ENCODE peak calls at places on chromosomes 5 and 9, in four cellular contexts. J, V, W and X are unnamed samples.

GRCh38 chr5:83256091-83256775 is 178.9 kb downstream of the XRCC4 start:
- DNase-seq in J (no peak), V (no peak), W (no peak), X (no peak)

GRCh38 chr5:57862471-57863282 is 380.1 kb upstream of the ACTBL2 start:
- DNase-seq in J (no peak), V (peak; percentile 53), W (no peak), X (no peak)

GRCh38 chr9:127154390-127155191 is 32.2 kb upstream of the ANGPTL2 start:
- DNase-seq in J (no peak), V (peak; percentile 16), W (no peak), X (peak; percentile 85)

GRCh38 chr5:402615-403359 is 40.2 kb upstream of the EXOC3 start:
- DNase-seq in J (no peak), V (peak; percentile 15), W (no peak), X (no peak)

GRCh38 chr9:129170229-129170628 is 7.8 kb downstream of the IER5L start:
- DNase-seq in J (peak; percentile 19), V (no peak), W (no peak), X (no peak)

GRCh38 chr5:33401482-33402390 is 39.0 kb upstream of the TARS1 start:
- DNase-seq in J (no peak), V (no peak), W (no peak), X (no peak)

GRCh38 chr9:91900057-91900816 is 49.8 kb downstream of the ROR2 start:
- DNase-seq in J (peak; percentile 92), V (no peak), W (peak; percentile 86), X (no peak)

GRCh38 chr9:130010151-130010988 is 32.6 kb downstream of the FNBP1 start:
- DNase-seq in J (no peak), V (peak; percentile 16), W (no peak), X (no peak)

GRCh38 chr5:2904956-2905355 is 153.5 kb upstream of the IRX2 start:
- DNase-seq in J (no peak), V (no peak), W (no peak), X (peak; percentile 79)

GRCh38 chr9:122360891-122361290 is 9.9 kb upstream of the PTGS1 start:
- DNase-seq in J (no peak), V (no peak), W (no peak), X (no peak)

GRCh38 chr9:108885643-108886348 is 23.7 kb downstream of the ACTL7A start:
- DNase-seq in J (peak; percentile 88), V (no peak), W (no peak), X (no peak)

GRCh38 chr5:168179185-168179584 is 112.3 kb upstream of the WWC1 start:
- DNase-seq in J (no peak), V (no peak), W (no peak), X (no peak)

GRCh38 chr5:134606726-134607125 is 25.9 kb downstream of the SAR1B start:
- DNase-seq in J (no peak), V (no peak), W (no peak), X (no peak)

GRCh38 chr5:66554211-66554610 is 42.0 kb upstream of the MAST4 start:
- DNase-seq in J (no peak), V (no peak), W (no peak), X (no peak)

GRCh38 chr5:54171645-54172384 is 138.6 kb downstream of the ARL15 start:
- DNase-seq in J (no peak), V (no peak), W (no peak), X (no peak)

GRCh38 chr5:15421798-15422456 is 78.1 kb upstream of the FBXL7 start:
- DNase-seq in J (no peak), V (no peak), W (no peak), X (no peak)

GRCh38 chr9:113519401-113520108 is 56.0 kb downstream of the RGS3 start:
- DNase-seq in J (no peak), V (no peak), W (no peak), X (no peak)

GRCh38 chr9:86795861-86796497 is 151.3 kb downstream of the GAS1 start:
- DNase-seq in J (no peak), V (peak; percentile 50), W (no peak), X (no peak)

GRCh38 chr5:91272858-91273257 is 110.3 kb downstream of the ARRDC3 start:
- DNase-seq in J (peak; percentile 47), V (no peak), W (no peak), X (no peak)

GRCh38 chr5:14713476-14714384 is 49.2 kb downstream of the OTULIN start:
- DNase-seq in J (no peak), V (no peak), W (no peak), X (no peak)

GRCh38 chr5:73592546-73592945 is 27.0 kb downstream of the UTP15 start:
- DNase-seq in J (no peak), V (no peak), W (no peak), X (no peak)

GRCh38 chr5:27316283-27316675 is 277.9 kb upstream of the CDH9 start:
- DNase-seq in J (no peak), V (no peak), W (no peak), X (no peak)

GRCh38 chr9:96856363-96857286 is 2.3 kb upstream of the ZNF782 start:
- DNase-seq in J (peak; percentile 83), V (no peak), W (peak; percentile 54), X (no peak)

GRCh38 chr9:30243467-30243866 is 2141.0 kb upstream of the ACO1 start:
- DNase-seq in J (no peak), V (no peak), W (no peak), X (no peak)

GRCh38 chr5:91281409-91281808 is 101.7 kb downstream of the ARRDC3 start:
- DNase-seq in J (no peak), V (no peak), W (no peak), X (no peak)

GRCh38 chr9:120393386-120394057 is 186.4 kb downstream of the CDK5RAP2 start:
- DNase-seq in J (no peak), V (no peak), W (no peak), X (no peak)
- TF ChIP-seq CTCF in J (no peak), V (no peak), W (no peak), X (no peak)

GRCh38 chr9:104329245-104329644 is 174.8 kb upstream of the OR13F1 start:
- DNase-seq in J (no peak), V (no peak), W (no peak), X (no peak)

GRCh38 chr9:104322581-104322980 is 181.5 kb upstream of the OR13F1 start:
- DNase-seq in J (no peak), V (no peak), W (no peak), X (no peak)

GRCh38 chr9:104326912-104327311 is 177.2 kb upstream of the OR13F1 start:
- DNase-seq in J (no peak), V (no peak), W (no peak), X (no peak)
- H3K4me3 ChIP-seq in J (no peak overlapping the region), V (no peak overlapping the region), W (no peak overlapping the region), X (no peak overlapping the region)

GRCh38 chr9:107638922-107639321 is 149.4 kb upstream of the KLF4 start:
- DNase-seq in J (no peak), V (peak; percentile 21), W (no peak), X (peak; percentile 97)
- TF ChIP-seq POLR2AphosphoS5 in J (no peak), V (no peak), W (no peak), X (no peak)

GRCh38 chr9:125255781-125256391 is 5.7 kb upstream of the GAPVD1 start:
- DNase-seq in J (peak; percentile 56), V (no peak), W (peak; percentile 67), X (no peak)
- TF ChIP-seq CTCF in J (peak; percentile 74), V (no peak), W (peak; percentile 60), X (no peak)

GRCh38 chr5:61449756-61450155 is 117.7 kb downstream of the ZSWIM6 start:
- DNase-seq in J (no peak), V (no peak), W (no peak), X (no peak)

GRCh38 chr5:61447780-61448495 is 115.9 kb downstream of the ZSWIM6 start:
- DNase-seq in J (no peak), V (no peak), W (no peak), X (no peak)

GRCh38 chr5:61450170-61450815 is 118.2 kb downstream of the ZSWIM6 start:
- DNase-seq in J (no peak), V (no peak), W (no peak), X (no peak)

GRCh38 chr5:61455179-61456006 is 123.3 kb downstream of the ZSWIM6 start:
- DNase-seq in J (peak; percentile 5), V (no peak), W (no peak), X (no peak)

DNA sequence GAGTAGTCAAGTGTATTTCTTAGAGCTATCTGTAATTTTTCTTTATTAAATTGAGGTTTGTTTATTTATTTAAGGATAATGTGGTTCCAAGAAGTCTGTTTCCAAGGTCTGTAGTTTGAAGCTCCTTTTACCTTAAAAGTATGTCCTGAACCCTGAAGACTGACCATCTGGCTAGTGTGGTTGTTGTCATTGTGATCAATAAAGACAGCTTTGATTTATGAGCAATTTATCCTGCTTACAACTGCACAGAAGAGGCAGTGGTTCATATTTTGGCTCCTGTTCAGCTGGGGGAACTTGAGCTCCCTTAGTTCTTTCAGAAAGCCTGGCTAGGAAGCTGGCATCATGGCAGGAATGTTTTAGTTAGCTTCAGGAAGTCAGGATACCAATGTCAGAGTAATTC is 118.8 kb downstream of the ZSWIM6 start:
- DNase-seq in J (no peak), V (no peak), W (peak; percentile 19), X (no peak)
- H3K4me3 ChIP-seq in J (no peak overlapping the region), V (no peak overlapping the region), W (no peak overlapping the region), X (no peak overlapping the region)

GRCh38 chr9:34688329-34689161 is 2.5 kb downstream of the CCL19 start:
- DNase-seq in J (no peak), V (no peak), W (no peak), X (no peak)

GRCh38 chr9:34687631-34688030 is 3.4 kb downstream of the CCL19 start:
- DNase-seq in J (no peak), V (no peak), W (no peak), X (no peak)

GRCh38 chr9:34686231-34686630 is 4.8 kb downstream of the CCL19 start:
- DNase-seq in J (no peak), V (no peak), W (no peak), X (no peak)

GRCh38 chr9:34685591-34685990 is 5.5 kb downstream of the CCL19 start:
- DNase-seq in J (no peak), V (no peak), W (no peak), X (no peak)

GRCh38 chr9:34686732-34687131 is 4.3 kb downstream of the CCL19 start:
- DNase-seq in J (no peak), V (no peak), W (no peak), X (no peak)
- TF ChIP-seq POLR2AphosphoS5 in J (no peak), V (no peak), W (no peak), X (no peak)

GRCh38 chr5:159419567-159419966 is 89.3 kb upstream of the IL12B start:
- DNase-seq in J (peak; percentile 5), V (no peak), W (peak; percentile 36), X (no peak)
- TF ChIP-seq CTCF in J (no peak), V (no peak), W (peak; percentile 25), X (no peak)

GRCh38 chr9:105501414-105501813 is 53.6 kb downstream of the FSD1L start:
- DNase-seq in J (no peak), V (no peak), W (no peak), X (no peak)
- H3K4me3 ChIP-seq in J (no peak overlapping the region), V (no peak overlapping the region), W (no peak overlapping the region), X (no peak overlapping the region)

GRCh38 chr9:110143969-110144545 is 63.9 kb downstream of the C9orf152 start:
- DNase-seq in J (no peak), V (no peak), W (no peak), X (no peak)

GRCh38 chr9:110142253-110142652 is 65.7 kb downstream of the C9orf152 start:
- DNase-seq in J (no peak), V (no peak), W (no peak), X (no peak)

GRCh38 chr9:110142868-110143866 is 64.8 kb downstream of the C9orf152 start:
- DNase-seq in J (peak; percentile 12), V (no peak), W (peak; percentile 37), X (no peak)

GRCh38 chr9:110140276-110140675 is 67.7 kb downstream of the C9orf152 start:
- DNase-seq in J (no peak), V (no peak), W (no peak), X (no peak)

GRCh38 chr9:110141118-110141797 is 66.7 kb downstream of the C9orf152 start:
- DNase-seq in J (no peak), V (peak; percentile 77), W (no peak), X (no peak)
- TF ChIP-seq POLR2AphosphoS5 in J (no peak), V (peak; percentile 40), W (peak; percentile 48), X (no peak)